ENCODE peak calls at places on chromosomes 2 and 18, in eight cellular contexts. G is heart left ventricle, A is gastrocnemius medialis, R is spleen, Y is sigmoid colon, Q is A549, S is uterus, U is adrenal gland. L is an unnamed sample.

GRCh38 chr2:181364492-181365175 is 92.6 kb upstream of the ITGA4 start:
- DNase-seq in G (no peak), Q (no peak), U (no peak), Y (no peak), R (no peak), A (no peak), S (no peak), L (no peak)

GRCh38 chr2:19865151-19865550 is 36.6 kb downstream of the TTC32 start:
- DNase-seq in S (no peak), A (no peak), Y (no peak), R (no peak), G (no peak), Q (no peak), U (no peak), L (no peak)

GRCh38 chr2:112189001-112189556 is 50.9 kb downstream of the FBLN7 start:
- DNase-seq in A (no peak), S (no peak), R (no peak), Q (no peak), U (no peak), G (no peak), Y (no peak), L (no peak)

GRCh38 chr2:58974426-58974825 is 733.3 kb upstream of the FANCL start:
- DNase-seq in A (no peak), S (no peak), Q (no peak), R (no peak), Y (no peak), U (no peak), G (no peak), L (no peak)

GRCh38 chr2:214005337-214005736 is 405.5 kb upstream of the VWC2L start:
- DNase-seq in G (no peak), A (no peak), U (no peak), Y (no peak), Q (no peak), S (no peak), R (no peak), L (no peak)

GRCh38 chr2:33108483-33109443 is 162.0 kb downstream of the LTBP1 start:
- DNase-seq in Q (no peak), S (no peak), G (no peak), Y (no peak), A (no peak), U (no peak), R (no peak), L (no peak)

GRCh38 chr2:134839649-134840048 is 1.2 kb downstream of the ACMSD start:
- DNase-seq in U (no peak), Q (no peak), Y (no peak), R (no peak), S (no peak), A (no peak), G (no peak), L (no peak)

GRCh38 chr2:86781363-86781762 is 9.3 kb downstream of the CD8A start:
- DNase-seq in A (no peak), Y (no peak), U (no peak), G (no peak), S (no peak), R (no peak), Q (no peak), L (no peak)

GRCh38 chr2:201196803-201197202 is 13.9 kb downstream of the CASP10 start:
- DNase-seq in Q (no peak), R (no peak), U (no peak), Y (no peak), A (no peak), S (no peak), G (no peak), L (no peak)

GRCh38 chr2:3493610-3493997 is 25.7 kb downstream of the ADI1 start:
- DNase-seq in G (no peak), Y (no peak), U (peak), Q (no peak), R (no peak), A (no peak), S (peak), L (peak)

GRCh38 chr18:49019446-49020045 is 68.8 kb upstream of the SMAD7 start:
- DNase-seq in R (no peak), U (peak), Y (no peak), Q (no peak), S (no peak), A (no peak), G (no peak), L (no peak)

GRCh38 chr18:12990128-12990485 is 1.1 kb upstream of the CEP192 start:
- DNase-seq in G (no peak), A (no peak), S (no peak), Q (no peak), Y (no peak), R (no peak), U (no peak), L (no peak)

GRCh38 chr2:143469323-143469722 is 340.1 kb downstream of the ARHGAP15 start:
- DNase-seq in S (no peak), R (no peak), Y (no peak), A (no peak), G (no peak), U (no peak), Q (no peak), L (no peak)

GRCh38 chr2:240390091-240391073 is 45.1 kb upstream of the GPC1 start:
- DNase-seq in Q (no peak), Y (peak), R (peak), U (no peak), A (peak), S (peak), G (no peak), L (no peak)

GRCh38 chr2:69741281-69742169 is at the start of gene ANXA4:
- DNase-seq in S (peak), Q (peak), G (peak), U (peak), A (peak), Y (peak), R (peak), L (peak)

GRCh38 chr2:191738667-191739066 is 60.7 kb downstream of the NABP1 start:
- DNase-seq in S (no peak), G (no peak), R (no peak), Y (no peak), Q (no peak), A (no peak), U (no peak), L (no peak)

GRCh38 chr18:58785171-58785805 is 79.4 kb upstream of the ZNF532 start:
- DNase-seq in Y (no peak), A (no peak), G (no peak), S (peak), Q (peak), R (no peak), U (no peak), L (no peak)

GRCh38 chr2:180004731-180005130 is 2.4 kb downstream of the CWC22 start:
- DNase-seq in A (no peak), U (no peak), R (no peak), G (no peak), S (no peak), Y (no peak), Q (no peak), L (no peak)

GRCh38 chr2:129907256-129907973 is 72.1 kb upstream of the RAB6C start:
- DNase-seq in A (no peak), Q (no peak), S (no peak), U (peak), Y (no peak), R (no peak), G (no peak), L (no peak)

GRCh38 chr2:120343433-120344105 is 2.4 kb upstream of the INHBB start:
- DNase-seq in G (peak), U (peak), Y (peak), S (peak), R (peak), Q (peak), A (peak), L (peak)

GRCh38 chr2:15773846-15774245 is 166.5 kb upstream of the MYCN start:
- DNase-seq in Y (no peak), S (no peak), U (no peak), R (no peak), Q (no peak), A (no peak), G (no peak), L (no peak)

DNA sequence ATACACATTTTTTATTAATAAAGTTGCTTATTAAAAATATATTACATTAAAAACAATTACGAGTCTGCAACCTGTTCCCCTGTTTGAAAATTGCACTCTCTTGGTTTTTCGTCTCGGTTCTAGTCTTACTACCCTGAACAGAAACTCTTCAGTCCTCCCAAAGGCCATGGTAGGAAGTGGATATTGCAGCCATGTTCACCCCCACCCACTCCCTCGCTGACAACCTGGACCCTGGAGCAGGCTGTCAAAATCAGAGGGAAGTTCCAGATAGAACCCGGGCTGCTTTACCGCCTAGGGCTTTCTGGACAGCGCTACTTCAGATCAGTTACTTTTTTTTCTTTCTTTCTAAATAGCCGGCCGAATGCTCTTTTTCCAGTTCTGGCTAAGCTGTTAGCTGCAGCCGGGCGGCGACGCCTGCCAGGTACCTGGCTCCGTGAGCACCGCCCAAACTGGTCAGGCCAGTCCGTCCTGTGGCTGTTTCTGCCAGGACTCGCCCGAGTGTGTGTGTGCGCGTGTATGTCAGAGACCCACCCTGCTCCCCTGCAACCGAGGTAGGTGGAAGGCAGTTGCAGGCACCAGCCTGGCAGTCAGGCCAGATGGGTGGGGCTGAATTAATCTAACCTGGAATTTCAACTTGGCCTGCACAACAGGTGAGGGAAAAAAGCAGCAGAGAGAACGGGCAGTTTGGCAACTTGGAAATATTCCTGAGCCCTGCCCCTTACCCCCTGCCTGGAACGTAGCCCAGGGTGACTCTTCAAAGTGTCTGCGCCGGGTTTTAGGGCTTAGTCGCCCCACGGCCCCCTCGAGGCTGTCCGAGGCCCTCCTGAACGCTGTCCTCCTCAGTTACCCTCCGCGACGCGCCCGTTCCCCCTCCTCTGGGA is 1.1 kb upstream of the TET3 start:
- DNase-seq in Q (peak), G (no peak), A (no peak), R (peak), S (peak), U (no peak), Y (no peak), L (no peak)
- TF ChIP-seq POLR2A in Q (peak), G (no peak), A (no peak), R (no peak), S (no peak), U (no peak), Y (no peak), L (no peak)

GRCh38 chr2:176174382-176174834 is 14.1 kb upstream of the HOXD1 start:
- DNase-seq in Y (no peak), R (no peak), G (no peak), S (peak), U (no peak), Q (no peak), A (no peak), L (no peak)
- H3K4me3 ChIP-seq in Y (no peak), R (no peak), G (no peak), S (peak), U (peak), Q (no peak), A (no peak), L (peak)

GRCh38 chr2:66301767-66302140 is 133.2 kb upstream of the MEIS1 start:
- DNase-seq in R (no peak), A (no peak), Y (no peak), G (no peak), S (no peak), Q (no peak), U (no peak), L (no peak)
- TF ChIP-seq POLR2A in R (no peak), A (no peak), Y (no peak), G (no peak), S (no peak), Q (no peak), U (no peak), L (no peak)

GRCh38 chr18:23227729-23228075 is 92.4 kb downstream of the CABLES1 start:
- DNase-seq in G (no peak), R (no peak), Y (no peak), Q (no peak), A (no peak), S (no peak), U (no peak), L (no peak)
- H3K4me3 ChIP-seq in G (no peak), R (no peak), Y (no peak), Q (no peak), A (no peak), S (no peak), U (no peak), L (no peak)

GRCh38 chr2:11159574-11160170 is 4.4 kb downstream of the SLC66A3 start:
- DNase-seq in Q (no peak), R (peak), A (no peak), Y (no peak), S (no peak), G (no peak), U (peak), L (no peak)

GRCh38 chr2:11158916-11159573 is 3.8 kb downstream of the SLC66A3 start:
- DNase-seq in G (no peak), Y (no peak), U (peak), R (no peak), S (no peak), Q (no peak), A (no peak), L (no peak)

GRCh38 chr2:11160256-11160655 is 5.0 kb downstream of the SLC66A3 start:
- DNase-seq in G (no peak), U (peak), Y (no peak), Q (no peak), R (peak), S (no peak), A (no peak), L (no peak)

GRCh38 chr2:11161747-11162146 is 6.5 kb downstream of the SLC66A3 start:
- DNase-seq in R (peak), A (no peak), G (no peak), S (no peak), Y (no peak), U (no peak), Q (no peak), L (no peak)

GRCh38 chr2:11160731-11161455 is 5.6 kb downstream of the SLC66A3 start:
- DNase-seq in U (no peak), Q (no peak), A (no peak), R (peak), Y (peak), S (no peak), G (no peak), L (no peak)
- TF ChIP-seq POLR2A in U (no peak), Q (no peak), A (no peak), R (peak), Y (no peak), S (no peak), G (no peak), L (no peak)

GRCh38 chr18:76518543-76519155 is 23.6 kb upstream of the ZNF516 start:
- DNase-seq in Q (no peak), G (peak), S (peak), U (peak), R (peak), Y (no peak), A (peak), L (peak)

GRCh38 chr18:76518073-76518472 is 23.0 kb upstream of the ZNF516 start:
- DNase-seq in S (no peak), R (no peak), Q (no peak), U (no peak), G (no peak), Y (no peak), A (no peak), L (no peak)

GRCh38 chr18:76519156-76519549 is 24.1 kb upstream of the ZNF516 start:
- DNase-seq in U (no peak), S (peak), R (no peak), Y (no peak), A (no peak), G (no peak), Q (no peak), L (peak)

DNA sequence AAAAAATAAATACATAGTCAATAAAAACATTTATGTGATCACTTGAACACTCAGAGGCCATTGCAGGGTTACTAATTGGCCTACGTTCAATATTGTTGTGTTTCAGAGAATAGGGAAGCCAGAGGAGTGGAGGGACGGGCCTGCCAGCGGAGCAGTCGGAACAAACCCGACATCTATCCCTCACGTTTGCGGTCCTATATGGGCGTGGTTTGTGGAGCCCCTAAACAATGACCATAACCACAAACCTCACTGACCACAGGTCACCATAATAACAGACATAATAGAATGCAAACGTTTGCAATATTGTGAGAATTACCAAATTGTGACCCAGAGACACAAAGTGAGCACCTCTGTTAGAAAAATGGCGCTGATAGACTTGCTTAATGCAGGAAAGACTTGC is 19.5 kb upstream of the ZNF516 start:
- DNase-seq in Y (no peak), Q (no peak), G (no peak), U (no peak), A (no peak), R (no peak), S (no peak), L (no peak)
- H3K4me3 ChIP-seq in Y (no peak), Q (no peak), G (no peak), U (no peak), A (no peak), R (no peak), S (no peak), L (no peak)

L was measured in testis.